ENCODE peak calls at places on chromosomes 4 and X, in four cellular contexts. Y is amygdala, B is cardiac muscle cell, J is neural progenitor cell. C is an unnamed sample.

GRCh38 chr4:7663075-7663541 is 228.4 kb upstream of the PSAPL1 start:
- DNase-seq in J (no peak), B (no peak), Y (no peak), C (no peak)

GRCh38 chr4:32909722-32910121 is 2189.6 kb downstream of the PCDH7 start:
- DNase-seq in J (peak), Y (no peak), B (no peak), C (peak)

GRCh38 chrX:153696100-153696499 is 8.4 kb downstream of the SLC6A8 start:
- DNase-seq in B (no peak), J (no peak), Y (no peak), C (no peak)

GRCh38 chrX:36609653-36610585 is 398.2 kb upstream of the FAM47C start:
- DNase-seq in Y (no peak), J (no peak), B (no peak), C (no peak)

GRCh38 chrX:74579597-74580209 is 34.7 kb downstream of the RLIM start:
- DNase-seq in J (no peak), Y (no peak), B (peak), C (no peak)

GRCh38 chr4:8871417-8872401 is at the start of gene HMX1:
- DNase-seq in Y (no peak), J (peak), B (no peak), C (peak)

GRCh38 chr4:18343581-18343980 is 322.0 kb upstream of the LCORL start:
- DNase-seq in Y (no peak), J (no peak), B (no peak), C (no peak)

GRCh38 chrX:16754019-16754418 is 32.2 kb upstream of the TXLNG start:
- DNase-seq in Y (no peak), B (no peak), J (peak), C (peak)

GRCh38 chr4:118557298-118557851 is 127.8 kb upstream of the METTL14 start:
- DNase-seq in J (peak), Y (no peak), B (peak), C (no peak)

GRCh38 chr4:159193256-159193655 is 90.4 kb downstream of the RAPGEF2 start:
- DNase-seq in J (no peak), Y (no peak), B (no peak), C (no peak)

GRCh38 chr4:158995040-158995439 is 107.8 kb upstream of the RAPGEF2 start:
- DNase-seq in Y (no peak), J (no peak), B (no peak), C (no peak)

GRCh38 chrX:790031-790430 is 159.4 kb downstream of the SHOX start:
- DNase-seq in Y (no peak), B (no peak), J (peak), C (peak)

GRCh38 chr4:173272987-173273386 is 61.2 kb downstream of the HMGB2 start:
- DNase-seq in J (no peak), B (peak), Y (no peak), C (no peak)

GRCh38 chrX:150731795-150732194 is 38.6 kb downstream of the MTMR1 start:
- DNase-seq in B (peak), J (no peak), Y (no peak), C (no peak)

GRCh38 chr4:8374851-8375649 is 65.5 kb downstream of the ACOX3 start:
- DNase-seq in B (no peak), J (no peak), Y (no peak), C (no peak)

GRCh38 chr4:162061214-162061613 is 102.6 kb downstream of the FSTL5 start:
- DNase-seq in J (peak), B (no peak), Y (no peak), C (peak)

GRCh38 chr4:168248311-168248710 is 70.2 kb downstream of the DDX60 start:
- DNase-seq in Y (no peak), B (no peak), J (no peak), C (no peak)

GRCh38 chr4:3486556-3487270 is 23.6 kb downstream of the DOK7 start:
- DNase-seq in B (no peak), Y (no peak), J (peak), C (no peak)